ENCODE peak calls at places on chromosomes 2 and 18, in four cellular contexts. H, U, F and W are unnamed samples.

GRCh38 chr2:145221032-145221431 is 701.1 kb upstream of the ZEB2 start:
- DNase-seq in H (no peak), F (no peak), U (no peak), W (no peak)

GRCh38 chr18:24060644-24061043 is 46.1 kb downstream of the TTC39C start:
- DNase-seq in F (no peak), U (no peak), H (no peak), W (no peak)

GRCh38 chr2:121075641-121076500 is 209.1 kb downstream of the TFCP2L1 start:
- DNase-seq in F (peak; percentile 51), U (peak; percentile 46), H (no peak), W (no peak)

GRCh38 chr18:8848541-8848940 is 143.2 kb downstream of the MTCL1 start:
- DNase-seq in F (no peak), H (no peak), U (no peak), W (no peak)

GRCh38 chr2:141554810-141555209 is 576.0 kb downstream of the LRP1B start:
- DNase-seq in U (peak; percentile 41), F (peak; percentile 3), H (peak; percentile 29), W (peak; percentile 2)

GRCh38 chr2:217150236-217150635 is 290.4 kb upstream of the TNP1 start:
- DNase-seq in F (no peak), H (no peak), U (no peak), W (no peak)

GRCh38 chr2:169260246-169260645 is 102.1 kb downstream of the LRP2 start:
- DNase-seq in H (peak; percentile 4), F (no peak), U (no peak), W (no peak)

GRCh38 chr2:100703744-100704143 is 116.2 kb upstream of the NPAS2 start:
- DNase-seq in U (no peak), F (no peak), H (no peak), W (no peak)

GRCh38 chr2:194819367-194819766 is 837.7 kb upstream of the SLC39A10 start:
- DNase-seq in U (peak; percentile 10), F (peak; percentile 12), H (peak; percentile 11), W (no peak)

GRCh38 chr2:241803387-241804325 is 5.3 kb upstream of the NEU4 start:
- DNase-seq in U (no peak), H (peak; percentile 38), F (no peak), W (no peak)

GRCh38 chr2:207682557-207682956 is 28.9 kb upstream of the CCNYL1 start:
- DNase-seq in F (no peak), H (no peak), U (no peak), W (no peak)

GRCh38 chr18:40413160-40413559 is 1541.9 kb upstream of the PIK3C3 start:
- DNase-seq in U (peak; percentile 56), H (peak; percentile 66), F (peak; percentile 17), W (peak; percentile 28)

GRCh38 chr18:74976331-74976909 is 232.5 kb downstream of the PTGR3 start:
- DNase-seq in H (peak; percentile 100), F (no peak), U (no peak), W (no peak)